ENCODE peak calls at places on chromosome 2, in four cellular contexts. I is K562, V is HepG2, O is GM12878. X is an unnamed sample.

GRCh38 chr2:37579314-37579713 is 92.1 kb downstream of the CDC42EP3 start:
- DNase-seq in I (no peak), V (no peak), O (no peak), X (no peak)

GRCh38 chr2:74944987-74945782 is 13.3 kb upstream of the POLE4 start:
- DNase-seq in I (no peak), V (no peak), O (peak), X (no peak)

GRCh38 chr2:28606986-28607441 is 111.2 kb downstream of the PLB1 start:
- DNase-seq in I (peak), V (no peak), O (no peak), X (peak)

GRCh38 chr2:231725476-231725875 is 17.2 kb downstream of the PTMA start:
- DNase-seq in I (no peak), V (no peak), O (no peak), X (no peak)

GRCh38 chr2:152804687-152805408 is 86.4 kb downstream of the ARL6IP6 start:
- DNase-seq in I (no peak), V (no peak), O (no peak), X (no peak)

GRCh38 chr2:72271766-72272615 is 124.3 kb upstream of the CYP26B1 start:
- DNase-seq in I (no peak), V (no peak), O (no peak), X (no peak)

GRCh38 chr2:12619975-12620374 is 96.8 kb upstream of the TRIB2 start:
- DNase-seq in I (no peak), V (no peak), O (no peak), X (no peak)

GRCh38 chr2:30565860-30566358 is 118.9 kb downstream of the LCLAT1 start:
- DNase-seq in I (no peak), V (no peak), O (no peak), X (no peak)

GRCh38 chr2:205868773-205869333 is 186.6 kb downstream of the NRP2 start:
- DNase-seq in I (no peak), V (no peak), O (no peak), X (no peak)

GRCh38 chr2:46273919-46274318 is 23.3 kb upstream of the EPAS1 start:
- DNase-seq in I (no peak), V (no peak), O (no peak), X (no peak)

GRCh38 chr2:46276652-46277051 is 20.6 kb upstream of the EPAS1 start:
- DNase-seq in I (no peak), V (no peak), O (no peak), X (no peak)

GRCh38 chr2:46277470-46278190 is 19.6 kb upstream of the EPAS1 start:
- DNase-seq in I (no peak), V (peak), O (no peak), X (no peak)

GRCh38 chr2:46273225-46273863 is 23.9 kb upstream of the EPAS1 start:
- DNase-seq in I (no peak), V (no peak), O (no peak), X (no peak)

DNA sequence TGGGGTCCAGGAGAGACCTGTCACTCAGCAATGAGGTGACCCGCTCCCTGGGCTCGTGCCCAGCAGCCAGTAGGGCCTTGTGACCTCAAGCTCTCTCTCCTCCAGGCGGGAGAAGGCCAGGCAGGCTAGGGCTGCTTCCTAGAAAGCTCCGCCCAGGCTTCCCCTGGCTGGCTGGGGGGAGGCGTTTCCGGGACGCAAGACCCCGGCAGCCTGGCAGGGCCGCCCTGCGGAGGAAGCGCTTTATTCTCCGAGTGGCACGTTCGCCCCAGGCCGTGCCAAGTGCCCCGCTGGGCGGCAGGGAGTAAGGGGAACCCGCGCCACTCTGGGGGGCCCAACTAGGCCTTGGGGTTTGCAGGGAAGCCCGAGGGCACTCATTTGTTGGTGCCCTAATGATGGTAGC is 21.2 kb upstream of the EPAS1 start:
- DNase-seq in I (no peak), V (no peak), O (no peak), X (peak)
- TF ChIP-seq ETV6 in I (no peak), V (no peak), O (no peak), X (peak)

GRCh38 chr2:47017541-47017940 is 101.9 kb upstream of the MCFD2 start:
- DNase-seq in I (no peak), V (no peak), O (no peak), X (no peak)

GRCh38 chr2:47015206-47015605 is 99.6 kb upstream of the MCFD2 start:
- DNase-seq in I (no peak), V (peak), O (no peak), X (no peak)

GRCh38 chr2:47016172-47016913 is 100.7 kb upstream of the MCFD2 start:
- DNase-seq in I (peak), V (no peak), O (no peak), X (peak)

GRCh38 chr2:47014564-47015051 is 99.0 kb upstream of the MCFD2 start:
- DNase-seq in I (no peak), V (no peak), O (no peak), X (no peak)

GRCh38 chr2:47015730-47016129 is 100.1 kb upstream of the MCFD2 start:
- DNase-seq in I (no peak), V (no peak), O (no peak), X (no peak)
- TF ChIP-seq ETV6 in I (no peak), V (no peak), O (no peak), X (no peak)

GRCh38 chr2:157866666-157867642 is 9.2 kb downstream of the ACVR1 start:
- DNase-seq in I (no peak), V (peak), O (no peak), X (no peak)
- TF ChIP-seq ETV6 in I (no peak), V (no peak), O (no peak), X (no peak)

DNA sequence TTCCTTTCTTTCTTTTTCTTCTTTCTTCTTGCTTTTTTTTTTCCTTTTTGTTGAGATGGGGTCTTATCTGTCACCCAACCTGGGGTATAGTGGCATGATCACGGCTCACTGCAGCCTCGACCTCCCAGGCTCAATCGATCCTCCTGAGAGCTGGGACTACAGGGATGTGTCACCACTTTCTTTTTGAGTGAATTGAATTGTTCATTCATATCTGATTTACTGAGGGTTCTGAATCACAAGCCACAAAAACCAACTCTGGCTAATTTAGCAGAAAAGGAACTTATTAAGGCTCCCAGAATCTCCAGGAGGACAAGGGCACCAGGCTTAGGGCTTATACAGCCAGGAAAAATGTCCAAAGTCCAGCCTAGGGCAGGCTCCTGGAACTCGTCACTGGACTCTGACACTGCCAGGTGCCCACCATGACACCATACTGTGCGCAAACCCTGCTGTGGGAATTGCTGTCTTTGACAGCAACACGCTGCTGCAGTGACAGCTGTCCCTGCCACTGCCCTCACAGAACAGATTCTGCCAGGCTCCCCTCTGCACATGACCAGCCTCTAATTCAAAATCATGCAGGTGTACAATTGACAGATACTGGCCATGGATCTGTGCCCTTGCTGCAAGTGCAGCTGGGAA is 42.9 kb upstream of the EML6 start:
- DNase-seq in I (no peak), V (no peak), O (peak), X (no peak)
- TF ChIP-seq ETV6 in I (no peak), V (no peak), O (no peak), X (no peak)

DNA sequence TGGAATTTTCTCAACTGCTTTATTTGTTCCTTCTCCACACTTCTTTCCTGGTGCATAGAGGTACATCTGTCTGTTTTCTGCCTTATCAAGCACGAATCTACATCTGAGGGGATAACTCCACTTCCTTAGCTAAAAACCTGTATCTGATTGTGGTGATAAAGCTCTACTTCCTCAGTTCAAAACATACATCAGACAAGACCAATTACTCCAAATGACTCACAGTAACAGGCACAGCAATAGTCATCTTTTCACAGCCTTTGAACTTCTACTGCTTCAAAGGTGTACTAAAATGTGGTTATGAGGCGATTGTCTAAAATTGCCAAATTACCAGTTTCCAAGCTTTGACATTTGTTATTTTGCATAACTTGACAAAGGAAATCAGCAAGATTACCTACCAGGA is 803.6 kb upstream of the ZEB2 start:
- DNase-seq in I (no peak), V (no peak), O (no peak), X (no peak)
- TF ChIP-seq ETV6 in I (no peak), V (no peak), O (no peak), X (no peak)